ENCODE peak calls at places on chromosomes 16 and 17, in five cellular contexts. One of them, this sample, is unnamed.

GRCh38 chr17:78273813-78274212 is 42.4 kb downstream of the TMEM235 start:
- DNase-seq in right lobe of liver: no peak
- DNase-seq in body of pancreas: no peak
- DNase-seq in tibial nerve: no peak
- DNase-seq in PC-9: no peak
- DNase-seq in this sample: no peak

GRCh38 chr16:85369741-85370528 is 243.2 kb upstream of the GSE1 start:
- DNase-seq in right lobe of liver: peak; percentile 19
- DNase-seq in tibial nerve: peak; percentile 44
- DNase-seq in body of pancreas: peak; percentile 59
- DNase-seq in PC-9: peak; percentile 67
- DNase-seq in this sample: peak; percentile 47

GRCh38 chr16:15913046-15913698 is 24.8 kb upstream of the CEP20 start:
- DNase-seq in PC-9: no peak
- DNase-seq in right lobe of liver: no peak
- DNase-seq in tibial nerve: no peak
- DNase-seq in body of pancreas: no peak
- DNase-seq in this sample: no peak

GRCh38 chr17:82858376-82859126 is 18.7 kb upstream of the ZNF750 start:
- DNase-seq in PC-9: peak; percentile 81
- DNase-seq in tibial nerve: no peak
- DNase-seq in body of pancreas: no peak
- DNase-seq in right lobe of liver: no peak
- DNase-seq in this sample: no peak

GRCh38 chr17:1422907-1423306 is 22.9 kb upstream of the YWHAE start:
- DNase-seq in right lobe of liver: no peak
- DNase-seq in body of pancreas: no peak
- DNase-seq in PC-9: peak; percentile 64
- DNase-seq in tibial nerve: no peak
- DNase-seq in this sample: no peak

GRCh38 chr16:57883953-57884654 is 81.8 kb upstream of the KIFC3 start:
- DNase-seq in PC-9: no peak
- DNase-seq in body of pancreas: no peak
- DNase-seq in right lobe of liver: no peak
- DNase-seq in tibial nerve: no peak
- DNase-seq in this sample: no peak

GRCh38 chr17:2337811-2338657 is 733 bp downstream of the SGSM2 start:
- DNase-seq in body of pancreas: peak; percentile 73
- DNase-seq in right lobe of liver: peak; percentile 71
- DNase-seq in tibial nerve: no peak
- DNase-seq in PC-9: peak; percentile 78
- DNase-seq in this sample: peak; percentile 61

GRCh38 chr17:34051046-34051445 is 204.0 kb upstream of the CCL2 start:
- DNase-seq in PC-9: no peak
- DNase-seq in tibial nerve: no peak
- DNase-seq in body of pancreas: no peak
- DNase-seq in right lobe of liver: no peak
- DNase-seq in this sample: no peak

GRCh38 chr17:81845361-81845760 is 10.5 kb upstream of the PPP1R27 start:
- DNase-seq in PC-9: no peak
- DNase-seq in tibial nerve: no peak
- DNase-seq in right lobe of liver: no peak
- DNase-seq in body of pancreas: no peak
- DNase-seq in this sample: no peak

GRCh38 chr17:60390881-60391418 is 983 bp downstream of the USP32 start:
- DNase-seq in body of pancreas: peak; percentile 34
- DNase-seq in tibial nerve: no peak
- DNase-seq in PC-9: peak; percentile 17
- DNase-seq in right lobe of liver: peak; percentile 29
- DNase-seq in this sample: no peak

GRCh38 chr17:193841-194806 is 12.7 kb upstream of the DOC2B start:
- DNase-seq in tibial nerve: no peak
- DNase-seq in PC-9: no peak
- DNase-seq in body of pancreas: peak; percentile 92
- DNase-seq in right lobe of liver: no peak
- DNase-seq in this sample: no peak

GRCh38 chr16:54284319-54284930 is 2.2 kb downstream of the IRX3 start:
- DNase-seq in right lobe of liver: peak; percentile 44
- DNase-seq in PC-9: peak; percentile 45
- DNase-seq in tibial nerve: no peak
- DNase-seq in body of pancreas: no peak
- DNase-seq in this sample: peak; percentile 42

GRCh38 chr16:8720080-8720966 is 45.9 kb downstream of the ABAT start:
- DNase-seq in tibial nerve: no peak
- DNase-seq in right lobe of liver: no peak
- DNase-seq in body of pancreas: peak; percentile 63
- DNase-seq in PC-9: no peak
- DNase-seq in this sample: peak; percentile 34

GRCh38 chr16:81697321-81697885 is 81.7 kb upstream of the PLCG2 start:
- DNase-seq in tibial nerve: no peak
- DNase-seq in body of pancreas: peak; percentile 53
- DNase-seq in PC-9: peak; percentile 58
- DNase-seq in right lobe of liver: peak; percentile 68
- DNase-seq in this sample: no peak

GRCh38 chr16:64136743-64137142 is 985.1 kb downstream of the CDH11 start:
- DNase-seq in tibial nerve: no peak
- DNase-seq in body of pancreas: no peak
- DNase-seq in right lobe of liver: no peak
- DNase-seq in PC-9: no peak
- DNase-seq in this sample: no peak

GRCh38 chr16:11560701-11561439 is 25.8 kb downstream of the LITAF start:
- DNase-seq in PC-9: no peak
- DNase-seq in tibial nerve: peak; percentile 32
- DNase-seq in right lobe of liver: peak; percentile 55
- DNase-seq in body of pancreas: peak; percentile 31
- DNase-seq in this sample: no peak

GRCh38 chr17:80786887-80787286 is 204.8 kb upstream of the CHMP6 start:
- DNase-seq in right lobe of liver: no peak
- DNase-seq in PC-9: no peak
- DNase-seq in tibial nerve: no peak
- DNase-seq in body of pancreas: no peak
- DNase-seq in this sample: no peak

GRCh38 chr16:35344012-35344762 is 1884.8 kb downstream of the TP53TG3F start:
- DNase-seq in tibial nerve: no peak
- DNase-seq in right lobe of liver: no peak
- DNase-seq in PC-9: no peak
- DNase-seq in body of pancreas: no peak
- DNase-seq in this sample: no peak

GRCh38 chr17:82238562-82239201 is 9.8 kb downstream of the SLC16A3 start:
- DNase-seq in body of pancreas: peak; percentile 80
- DNase-seq in right lobe of liver: peak; percentile 72
- DNase-seq in tibial nerve: peak; percentile 59
- DNase-seq in PC-9: peak; percentile 79
- DNase-seq in this sample: peak; percentile 87

GRCh38 chr17:29086628-29087332 is 43.8 kb downstream of the PIPOX start:
- DNase-seq in right lobe of liver: no peak
- DNase-seq in PC-9: no peak
- DNase-seq in tibial nerve: no peak
- DNase-seq in body of pancreas: no peak
- DNase-seq in this sample: no peak

GRCh38 chr17:77771145-77771544 is 187.4 kb upstream of the TNRC6C start:
- DNase-seq in right lobe of liver: no peak
- DNase-seq in body of pancreas: no peak
- DNase-seq in tibial nerve: no peak
- DNase-seq in PC-9: no peak
- DNase-seq in this sample: no peak

GRCh38 chr16:46885960-46886763 is 2.0 kb downstream of the GPT2 start:
- DNase-seq in body of pancreas: peak; percentile 73
- DNase-seq in right lobe of liver: peak; percentile 57
- DNase-seq in PC-9: no peak
- DNase-seq in tibial nerve: peak; percentile 39
- DNase-seq in this sample: no peak

GRCh38 chr17:27403480-27404005 is 52.7 kb upstream of the KSR1 start:
- DNase-seq in tibial nerve: no peak
- DNase-seq in right lobe of liver: no peak
- DNase-seq in PC-9: no peak
- DNase-seq in body of pancreas: no peak
- DNase-seq in this sample: no peak

DNA sequence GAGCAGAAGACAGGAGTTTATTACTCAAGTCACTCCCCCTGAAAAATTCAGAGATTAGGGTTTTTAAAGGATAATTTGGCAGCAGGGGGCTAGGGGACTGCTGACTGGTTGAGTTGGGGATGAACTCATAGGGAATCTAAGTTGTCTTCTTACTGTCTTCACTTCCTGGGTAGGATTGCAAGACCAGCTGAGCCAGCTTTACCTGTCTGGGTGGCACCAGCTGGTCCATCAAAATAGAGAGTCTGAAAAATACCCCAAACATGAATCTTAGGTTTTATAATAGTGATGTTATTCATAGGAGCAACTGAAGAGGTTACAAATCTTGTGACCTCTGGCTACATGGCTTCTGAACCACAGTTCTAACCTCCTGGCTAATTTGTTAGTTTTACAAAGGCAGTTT is 157.9 kb downstream of the PPM1E start:
- DNase-seq in tibial nerve: no peak
- DNase-seq in PC-9: no peak
- DNase-seq in body of pancreas: no peak
- DNase-seq in right lobe of liver: no peak
- DNase-seq in this sample: no peak
- H3K4me3 ChIP-seq in tibial nerve: no peak overlapping the region
- H3K4me3 ChIP-seq in PC-9: no peak overlapping the region
- H3K4me3 ChIP-seq in body of pancreas: no peak overlapping the region
- H3K4me3 ChIP-seq in right lobe of liver: no peak overlapping the region
- H3K4me3 ChIP-seq in this sample: no peak overlapping the region

GRCh38 chr17:73750975-73751374 is 106.7 kb upstream of the SDK2 start:
- DNase-seq in PC-9: no peak
- DNase-seq in right lobe of liver: peak; percentile 51
- DNase-seq in body of pancreas: peak; percentile 65
- DNase-seq in tibial nerve: no peak
- DNase-seq in this sample: no peak
- TF ChIP-seq CTCF in PC-9: no peak
- TF ChIP-seq CTCF in right lobe of liver: no peak
- TF ChIP-seq CTCF in body of pancreas: no peak
- TF ChIP-seq CTCF in tibial nerve: no peak
- TF ChIP-seq CTCF in this sample: no peak

DNA sequence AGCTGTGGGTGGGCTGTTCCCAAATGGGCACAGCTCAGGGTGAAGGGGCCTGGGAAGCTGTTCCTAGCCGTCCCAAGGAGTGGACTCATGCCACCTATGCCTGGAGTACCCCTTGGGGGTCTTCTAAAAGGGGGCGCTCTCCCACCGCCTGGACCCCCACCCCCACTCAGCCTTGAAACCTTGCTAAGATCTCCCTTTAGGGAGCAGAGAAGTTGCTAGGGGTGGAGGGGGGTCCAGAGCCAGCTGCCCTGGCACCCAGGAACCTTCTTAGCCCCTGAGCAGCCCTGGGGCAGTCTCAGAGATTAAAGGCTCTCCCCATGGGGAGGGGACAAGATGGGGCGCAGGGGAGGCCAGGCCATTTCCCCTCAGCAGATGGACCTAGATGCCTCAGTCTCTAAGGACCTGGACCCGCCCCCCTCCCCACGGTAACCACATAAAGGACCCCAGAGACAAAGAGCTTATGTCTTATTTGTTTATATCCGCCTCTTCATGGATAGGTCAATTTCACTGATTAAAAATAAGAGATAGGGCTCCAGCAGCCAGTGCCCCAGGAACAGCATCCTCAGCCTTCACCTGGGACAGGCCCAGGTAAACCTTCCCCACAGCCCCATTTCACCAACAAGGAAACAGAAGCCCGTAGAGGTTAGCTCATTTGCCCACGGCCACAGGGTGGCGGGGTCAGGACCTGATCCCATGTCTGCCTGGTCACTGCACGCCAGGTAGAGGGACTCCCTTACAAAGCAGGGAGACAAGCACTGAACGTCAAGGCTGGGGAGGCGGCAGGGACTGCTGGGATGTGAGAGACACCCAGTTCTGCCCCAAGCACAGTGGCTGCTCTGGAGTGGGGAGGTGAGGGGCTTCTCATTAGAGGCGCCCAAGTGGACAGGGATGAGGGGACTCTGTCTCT is 3.4 kb downstream of the MTSS2 start:
- DNase-seq in right lobe of liver: peak; percentile 76
- DNase-seq in body of pancreas: no peak
- DNase-seq in tibial nerve: no peak
- DNase-seq in PC-9: no peak
- DNase-seq in this sample: peak; percentile 24
- H3K4me1 ChIP-seq in right lobe of liver: peaks cover 26% of the 10 kb centered on the region
- H3K4me1 ChIP-seq in body of pancreas: peaks cover 63% of the 10 kb centered on the region
- H3K4me1 ChIP-seq in tibial nerve: peaks cover 59% of the 10 kb centered on the region
- H3K4me1 ChIP-seq in PC-9: peaks cover 28% of the 10 kb centered on the region
- H3K4me1 ChIP-seq in this sample: peaks cover 49% of the 10 kb centered on the region

GRCh38 chr17:17384291-17384615 is 81.1 kb downstream of the NT5M start:
- DNase-seq in tibial nerve: no peak
- DNase-seq in PC-9: no peak
- DNase-seq in body of pancreas: no peak
- DNase-seq in right lobe of liver: no peak
- DNase-seq in this sample: no peak

GRCh38 chr17:17381438-17382059 is 78.4 kb downstream of the NT5M start:
- DNase-seq in tibial nerve: no peak
- DNase-seq in PC-9: no peak
- DNase-seq in right lobe of liver: no peak
- DNase-seq in body of pancreas: no peak
- DNase-seq in this sample: no peak

GRCh38 chr17:17382901-17383300 is 79.7 kb downstream of the NT5M start:
- DNase-seq in tibial nerve: no peak
- DNase-seq in PC-9: no peak
- DNase-seq in right lobe of liver: no peak
- DNase-seq in body of pancreas: no peak
- DNase-seq in this sample: no peak

GRCh38 chr17:17380156-17380925 is 77.2 kb downstream of the NT5M start:
- DNase-seq in right lobe of liver: no peak
- DNase-seq in tibial nerve: no peak
- DNase-seq in body of pancreas: no peak
- DNase-seq in PC-9: no peak
- DNase-seq in this sample: no peak

DNA sequence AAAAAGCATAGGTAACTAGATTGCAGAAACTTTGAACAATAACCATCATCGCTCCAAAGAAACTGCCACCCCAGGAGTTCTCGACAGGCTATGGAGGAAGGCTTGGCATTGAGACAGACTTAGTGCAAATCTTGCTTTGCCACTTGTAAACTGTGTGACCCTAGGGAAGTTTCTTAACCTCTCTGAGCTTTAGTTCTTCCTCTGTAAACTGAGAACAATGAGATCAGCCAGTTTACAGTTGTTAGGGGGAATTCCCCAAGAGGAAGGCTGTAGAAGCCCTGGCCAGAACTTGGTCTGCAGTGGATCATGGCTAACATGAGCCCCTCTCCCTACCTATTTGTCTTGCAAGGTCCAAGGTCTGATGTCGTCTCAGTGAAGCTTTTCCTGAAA is 78.9 kb downstream of the NT5M start:
- DNase-seq in PC-9: no peak
- DNase-seq in body of pancreas: no peak
- DNase-seq in tibial nerve: no peak
- DNase-seq in right lobe of liver: no peak
- DNase-seq in this sample: no peak
- H3K4me3 ChIP-seq in PC-9: no peak overlapping the region
- H3K4me3 ChIP-seq in body of pancreas: no peak overlapping the region
- H3K4me3 ChIP-seq in tibial nerve: no peak overlapping the region
- H3K4me3 ChIP-seq in right lobe of liver: no peak overlapping the region
- H3K4me3 ChIP-seq in this sample: no peak overlapping the region

This sample was measured in heart left ventricle.